ENCODE peak calls at places on chromosomes 7 and 10, in six cellular contexts. P, K, J, G, D and I are unnamed samples.

GRCh38 chr7:106747804-106748203 is 86.8 kb upstream of the CCDC71L start:
- DNase-seq in G (no peak), P (no peak), K (no peak), J (no peak), D (no peak), I (no peak)

GRCh38 chr10:63889756-63890155 is 368.6 kb downstream of the REEP3 start:
- DNase-seq in D (no peak), J (no peak), P (no peak), K (no peak), G (no peak), I (no peak)

GRCh38 chr10:47367646-47368045 is 16.4 kb downstream of the ZNF488 start:
- DNase-seq in K (no peak), D (no peak), G (no peak), P (no peak), J (no peak), I (no peak)

GRCh38 chr7:37921876-37922275 is 1.4 kb downstream of the EPDR1 start:
- DNase-seq in P (no peak), G (no peak), J (no peak), K (no peak), D (no peak), I (no peak)

GRCh38 chr7:29865526-29865925 is 59.2 kb downstream of the WIPF3 start:
- DNase-seq in G (no peak), J (peak; percentile 58), P (peak; percentile 53), D (peak; percentile 90), K (peak; percentile 18), I (no peak)

GRCh38 chr7:129225931-129226572 is 1.2 kb downstream of the AHCYL2 start:
- DNase-seq in K (no peak), D (peak; percentile 24), J (peak; percentile 43), P (no peak), G (no peak), I (no peak)

GRCh38 chr7:103637080-103637479 is 191.1 kb upstream of the SLC26A5 start:
- DNase-seq in D (peak; percentile 93), P (peak; percentile 17), G (no peak), K (no peak), J (peak; percentile 96), I (no peak)

GRCh38 chr7:126398285-126398684 is 854.5 kb downstream of the GRM8 start:
- DNase-seq in J (peak; percentile 49), K (no peak), P (no peak), G (no peak), D (no peak), I (no peak)

GRCh38 chr10:31099664-31100063 is 68.0 kb upstream of the ZNF438 start:
- DNase-seq in P (peak; percentile 50), G (no peak), J (peak; percentile 96), D (no peak), K (peak; percentile 81), I (peak; percentile 91)

GRCh38 chr10:69494626-69495558 is 43.6 kb downstream of the TSPAN15 start:
- DNase-seq in P (no peak), J (no peak), K (no peak), D (no peak), G (no peak), I (no peak)

GRCh38 chr7:153193144-153193595 is 433.6 kb downstream of the ACTR3B start:
- DNase-seq in K (no peak), P (peak; percentile 33), G (no peak), D (no peak), J (no peak), I (no peak)

GRCh38 chr10:17122052-17122451 is 7.6 kb downstream of the CUBN start:
- DNase-seq in K (no peak), G (no peak), P (no peak), D (no peak), J (no peak), I (no peak)

GRCh38 chr7:27586825-27587224 is 75.9 kb downstream of the HIBADH start:
- DNase-seq in G (peak; percentile 60), K (no peak), J (no peak), P (no peak), D (no peak), I (no peak)

GRCh38 chr7:2247141-2247985 is 5.3 kb downstream of the NUDT1 start:
- DNase-seq in J (no peak), P (no peak), G (no peak), D (peak; percentile 15), K (no peak), I (peak; percentile 60)

GRCh38 chr10:90418869-90419652 is 438.8 kb downstream of the HTR7 start:
- DNase-seq in G (no peak), K (peak; percentile 8), P (peak; percentile 35), J (peak; percentile 97), D (peak; percentile 79), I (peak; percentile 23)

GRCh38 chr7:73526892-73527821 is 5.1 kb upstream of the BAZ1B start:
- DNase-seq in J (no peak), G (no peak), D (no peak), P (no peak), K (no peak), I (no peak)

GRCh38 chr7:6160191-6160623 is 112.2 kb downstream of the CYTH3 start:
- DNase-seq in K (no peak), P (peak; percentile 48), J (peak; percentile 8), D (peak; percentile 79), G (no peak), I (peak; percentile 58)
- TF ChIP-seq CTCF in K (peak; percentile 65), P (peak; percentile 79), J (peak; percentile 63), D (peak; percentile 82), G (peak; percentile 70), I (no peak)

DNA sequence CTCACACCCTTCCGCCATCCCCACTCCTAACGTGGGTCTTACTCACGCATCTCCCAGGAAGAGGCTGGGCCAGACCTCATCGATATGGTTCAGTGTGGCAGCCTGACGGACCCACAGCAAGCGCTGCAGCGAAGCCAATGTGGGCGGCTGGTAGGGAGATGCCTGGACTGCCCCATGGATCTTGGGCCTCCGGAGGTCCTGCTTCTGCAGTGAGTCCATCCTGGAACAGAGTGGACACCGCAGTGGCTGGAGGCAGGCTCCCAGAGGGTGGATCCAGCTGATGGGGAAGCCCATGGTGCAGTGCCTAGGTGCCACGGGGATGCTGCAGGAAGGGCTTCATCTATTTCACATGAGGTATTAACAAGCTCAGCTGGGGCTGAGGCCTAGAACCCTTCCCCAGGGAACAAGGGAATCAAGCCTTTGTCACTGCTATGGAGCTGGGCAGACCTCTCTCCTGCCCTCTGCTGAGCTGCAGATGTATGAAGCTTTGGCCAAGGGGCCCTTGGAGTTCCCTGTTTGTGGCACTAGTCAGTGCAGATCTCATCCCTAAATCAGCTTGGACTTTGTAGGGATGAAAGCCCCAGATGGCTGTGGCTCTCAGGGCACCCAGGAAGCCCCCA is 13.7 kb upstream of the SAMD8 start:
- DNase-seq in K (no peak), D (peak; percentile 33), P (peak; percentile 36), G (no peak), J (no peak), I (no peak)
- TF ChIP-seq CTCF in K (peak; percentile 12), D (peak; percentile 39), P (no peak), G (peak; percentile 17), J (peak; percentile 27), I (no peak)

GRCh38 chr10:89129850-89130396 is 77.2 kb downstream of the CH25H start:
- DNase-seq in J (peak; percentile 87), D (peak; percentile 91), K (no peak), P (no peak), G (no peak), I (no peak)
- TF ChIP-seq CTCF in J (no peak), D (no peak), K (no peak), P (no peak), G (no peak), I (no peak)

DNA sequence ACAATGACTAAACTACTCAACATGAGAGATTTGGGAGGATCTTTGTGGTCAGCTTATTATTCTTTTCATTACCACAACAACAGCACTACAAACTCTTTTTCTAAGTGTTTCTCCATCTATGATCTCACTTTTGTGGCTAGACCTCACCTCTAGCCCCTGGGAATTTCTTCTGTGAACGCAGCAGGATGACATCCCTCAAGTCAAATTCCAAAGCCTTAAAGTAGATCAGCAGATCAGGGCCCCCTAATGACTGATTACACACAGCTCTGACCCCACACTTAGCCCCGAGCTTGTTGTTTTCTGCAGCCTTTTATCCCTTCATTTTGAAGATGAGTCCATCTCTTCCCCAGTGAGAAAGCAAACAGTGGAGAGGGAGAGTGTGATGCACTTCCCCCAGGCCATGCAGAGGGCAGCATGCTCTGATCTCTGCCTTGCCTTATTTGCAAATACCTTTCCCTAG is 27.3 kb downstream of the TFAM start:
- DNase-seq in J (peak; percentile 39), K (no peak), G (no peak), P (peak; percentile 76), D (peak; percentile 39), I (no peak)
- TF ChIP-seq CTCF in J (no peak), K (no peak), G (no peak), P (no peak), D (peak; percentile 14), I (no peak)

GRCh38 chr7:45984386-45985295 is 63.6 kb upstream of the IGFBP3 start:
- DNase-seq in J (no peak), P (peak; percentile 44), D (no peak), G (no peak), K (no peak), I (peak; percentile 77)
- TF ChIP-seq CTCF in J (peak; percentile 26), P (no peak), D (no peak), G (peak; percentile 20), K (peak; percentile 29), I (no peak)

DNA sequence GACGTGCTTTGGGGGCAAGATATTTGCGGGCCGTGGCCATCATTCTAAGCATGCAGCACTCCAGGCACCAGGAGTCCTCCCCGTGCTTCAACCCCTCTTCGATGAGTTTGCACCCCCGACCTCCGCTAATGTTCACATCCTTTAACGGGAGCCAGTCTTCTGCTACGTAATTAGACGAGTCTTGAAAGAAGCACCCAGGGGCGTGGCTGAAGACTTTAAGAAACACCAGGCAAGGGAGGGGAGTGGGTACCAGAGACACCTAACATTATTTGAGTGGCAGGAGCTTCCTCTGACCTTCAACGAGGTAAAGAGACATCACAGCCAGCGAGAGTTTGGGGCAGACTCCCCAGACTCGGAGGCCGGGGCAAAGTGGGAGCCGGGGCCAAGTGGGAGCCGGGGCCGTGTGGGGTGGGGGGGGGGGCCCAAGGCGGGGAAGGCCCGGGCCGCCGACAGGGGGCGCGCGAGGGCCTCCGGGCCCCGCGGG is 31.1 kb upstream of the TOMM7 start:
- DNase-seq in G (no peak), P (peak; percentile 38), D (peak; percentile 19), K (peak; percentile 54), J (no peak), I (no peak)
- TF ChIP-seq CTCF in G (no peak), P (peak; percentile 88), D (peak; percentile 42), K (peak; percentile 55), J (peak; percentile 50), I (no peak)

DNA sequence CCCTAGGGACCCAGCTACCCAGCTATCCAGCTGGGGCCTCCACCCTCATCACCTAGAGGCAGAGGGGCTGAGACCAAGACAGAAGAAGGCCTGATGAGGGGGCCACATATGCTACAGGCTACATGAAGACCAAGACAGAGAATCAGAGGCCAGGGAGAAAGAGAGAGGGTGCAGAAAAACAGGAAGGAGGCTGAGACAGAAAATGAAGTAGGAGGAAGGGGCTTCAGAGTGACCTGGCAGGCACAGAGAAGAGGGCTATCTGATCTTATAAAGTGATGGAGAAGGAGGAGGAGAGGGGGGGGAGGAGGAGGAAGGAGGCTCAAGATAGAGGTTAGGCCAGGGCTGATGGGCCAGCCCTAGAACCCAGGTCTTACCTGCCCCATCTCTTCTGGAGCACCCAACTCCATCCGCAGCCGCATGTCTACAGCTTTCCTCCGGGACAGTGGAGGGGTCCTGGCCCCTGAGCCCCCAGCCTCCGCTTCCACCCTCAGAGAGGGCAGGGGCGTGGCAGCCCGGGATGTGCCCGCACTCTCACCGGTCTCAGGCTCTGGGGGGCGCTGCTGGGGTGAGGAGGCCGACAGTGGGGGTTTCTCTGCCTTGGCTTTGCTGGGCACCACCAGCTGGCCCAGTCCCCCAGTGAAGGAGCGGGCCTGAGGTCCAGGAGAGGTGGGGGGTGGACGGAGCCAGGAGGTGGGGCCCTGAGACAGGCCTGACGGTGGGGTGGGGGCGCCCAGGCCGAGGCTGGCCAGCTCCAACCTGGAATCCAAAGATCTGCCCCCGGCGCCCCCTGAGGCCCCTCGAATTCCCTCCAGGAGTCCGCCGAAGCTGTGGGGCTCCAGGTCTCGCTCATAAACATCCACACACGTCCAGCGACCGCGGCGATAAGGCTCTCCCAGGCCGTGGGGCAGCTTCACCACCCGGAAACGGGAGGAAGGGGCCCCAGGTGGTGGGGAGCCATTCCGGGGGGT is 1.8 kb downstream of the TSC22D4 start:
- DNase-seq in K (no peak), D (no peak), J (no peak), G (no peak), P (no peak), I (no peak)
- TF ChIP-seq CTCF in K (no peak), D (peak; percentile 41), J (peak; percentile 43), G (peak; percentile 30), P (no peak), I (no peak)